ENCODE peak calls at places on chromosomes 12 and 14, in five cellular contexts. One of them, this sample, is unnamed.
A peak's percentile ranks its signal among the peaks of the same experiment; 100 is the strongest.

GRCh38 chr14:90675399-90675798 is 140.8 kb downstream of the TTC7B start:
- DNase-seq in psoas muscle: peak; percentile 84
- DNase-seq in left ventricle myocardium inferior: no peak
- DNase-seq in myocyte: peak; percentile 98
- DNase-seq in substantia nigra: no peak
- DNase-seq in this sample: peak; percentile 92

GRCh38 chr14:68552075-68552474 is 240.8 kb downstream of the ZFP36L1 start:
- DNase-seq in left ventricle myocardium inferior: no peak
- DNase-seq in psoas muscle: no peak
- DNase-seq in myocyte: no peak
- DNase-seq in substantia nigra: no peak
- DNase-seq in this sample: no peak

GRCh38 chr12:72230589-72230988 is 41.6 kb upstream of the TRHDE start:
- DNase-seq in substantia nigra: no peak
- DNase-seq in psoas muscle: no peak
- DNase-seq in myocyte: no peak
- DNase-seq in left ventricle myocardium inferior: no peak
- DNase-seq in this sample: no peak

GRCh38 chr12:23559268-23559753 is 390.2 kb downstream of the SOX5 start:
- DNase-seq in left ventricle myocardium inferior: no peak
- DNase-seq in psoas muscle: no peak
- DNase-seq in substantia nigra: no peak
- DNase-seq in myocyte: no peak
- DNase-seq in this sample: no peak

GRCh38 chr14:32200368-32201195 is 1.3 kb upstream of the RNU6-7 start:
- DNase-seq in substantia nigra: no peak
- DNase-seq in left ventricle myocardium inferior: no peak
- DNase-seq in myocyte: no peak
- DNase-seq in psoas muscle: no peak
- DNase-seq in this sample: no peak

GRCh38 chr14:103828315-103828967 is 18.9 kb downstream of the PPP1R13B start:
- DNase-seq in myocyte: peak; percentile 2
- DNase-seq in substantia nigra: no peak
- DNase-seq in left ventricle myocardium inferior: peak; percentile 29
- DNase-seq in psoas muscle: no peak
- DNase-seq in this sample: no peak

GRCh38 chr14:25094171-25094907 is 44.4 kb upstream of the STXBP6 start:
- DNase-seq in myocyte: no peak
- DNase-seq in left ventricle myocardium inferior: no peak
- DNase-seq in psoas muscle: no peak
- DNase-seq in substantia nigra: no peak
- DNase-seq in this sample: no peak

GRCh38 chr14:35944847-35945246 is 118.7 kb downstream of the BRMS1L start:
- DNase-seq in psoas muscle: no peak
- DNase-seq in left ventricle myocardium inferior: no peak
- DNase-seq in substantia nigra: no peak
- DNase-seq in myocyte: no peak
- DNase-seq in this sample: no peak

GRCh38 chr14:99363616-99364290 is 91.8 kb upstream of the BCL11B start:
- DNase-seq in psoas muscle: no peak
- DNase-seq in myocyte: no peak
- DNase-seq in left ventricle myocardium inferior: no peak
- DNase-seq in substantia nigra: no peak
- DNase-seq in this sample: no peak

GRCh38 chr14:103296987-103297386 is 37.0 kb upstream of the EIF5 start:
- DNase-seq in substantia nigra: no peak
- DNase-seq in left ventricle myocardium inferior: no peak
- DNase-seq in myocyte: no peak
- DNase-seq in psoas muscle: no peak
- DNase-seq in this sample: no peak

GRCh38 chr12:98334768-98335167 is 180.6 kb upstream of the TMPO start:
- DNase-seq in substantia nigra: no peak
- DNase-seq in myocyte: no peak
- DNase-seq in left ventricle myocardium inferior: no peak
- DNase-seq in psoas muscle: no peak
- DNase-seq in this sample: no peak

GRCh38 chr12:90936230-90937005 is 18.6 kb downstream of the CCER1 start:
- DNase-seq in substantia nigra: no peak
- DNase-seq in left ventricle myocardium inferior: no peak
- DNase-seq in myocyte: no peak
- DNase-seq in psoas muscle: no peak
- DNase-seq in this sample: no peak

GRCh38 chr12:85092814-85093370 is 56.7 kb downstream of the LRRIQ1 start:
- DNase-seq in myocyte: no peak
- DNase-seq in psoas muscle: no peak
- DNase-seq in substantia nigra: no peak
- DNase-seq in left ventricle myocardium inferior: no peak
- DNase-seq in this sample: no peak

GRCh38 chr12:64560395-64561301 is 49.6 kb upstream of the RASSF3 start:
- DNase-seq in psoas muscle: no peak
- DNase-seq in substantia nigra: no peak
- DNase-seq in myocyte: peak; percentile 91
- DNase-seq in left ventricle myocardium inferior: no peak
- DNase-seq in this sample: peak; percentile 98

GRCh38 chr14:68549057-68549421 is 243.8 kb downstream of the ZFP36L1 start:
- DNase-seq in substantia nigra: no peak
- DNase-seq in left ventricle myocardium inferior: no peak
- DNase-seq in myocyte: peak; percentile 93
- DNase-seq in psoas muscle: no peak
- DNase-seq in this sample: peak; percentile 100

GRCh38 chr12:13173537-13173936 is 23.0 kb upstream of the EMP1 start:
- DNase-seq in left ventricle myocardium inferior: peak; percentile 55
- DNase-seq in substantia nigra: peak; percentile 29
- DNase-seq in myocyte: peak; percentile 80
- DNase-seq in psoas muscle: peak; percentile 75
- DNase-seq in this sample: peak; percentile 97

GRCh38 chr12:108098374-108098773 is 30.7 kb upstream of the WSCD2 start:
- DNase-seq in myocyte: no peak
- DNase-seq in substantia nigra: no peak
- DNase-seq in psoas muscle: no peak
- DNase-seq in left ventricle myocardium inferior: no peak
- DNase-seq in this sample: no peak

GRCh38 chr12:31300783-31301182 is 25.2 kb downstream of the SINHCAF start:
- DNase-seq in myocyte: no peak
- DNase-seq in psoas muscle: no peak
- DNase-seq in left ventricle myocardium inferior: no peak
- DNase-seq in substantia nigra: no peak
- DNase-seq in this sample: no peak

GRCh38 chr14:24058951-24059475 is 7.2 kb downstream of the CARMIL3 start:
- DNase-seq in psoas muscle: no peak
- DNase-seq in substantia nigra: no peak
- DNase-seq in left ventricle myocardium inferior: no peak
- DNase-seq in myocyte: no peak
- DNase-seq in this sample: no peak

GRCh38 chr14:39366460-39367386 is 65.5 kb downstream of the FBXO33 start:
- DNase-seq in psoas muscle: no peak
- DNase-seq in substantia nigra: no peak
- DNase-seq in left ventricle myocardium inferior: no peak
- DNase-seq in myocyte: peak; percentile 91
- DNase-seq in this sample: peak; percentile 25

GRCh38 chr14:24334431-24335271 is at the start of gene ADCY4:
- DNase-seq in psoas muscle: peak; percentile 68
- DNase-seq in substantia nigra: no peak
- DNase-seq in left ventricle myocardium inferior: peak; percentile 68
- DNase-seq in myocyte: no peak
- DNase-seq in this sample: no peak

GRCh38 chr12:6684609-6685008 is 4.6 kb downstream of the ZNF384 start:
- DNase-seq in left ventricle myocardium inferior: no peak
- DNase-seq in substantia nigra: no peak
- DNase-seq in psoas muscle: no peak
- DNase-seq in myocyte: no peak
- DNase-seq in this sample: peak; percentile 40

GRCh38 chr12:1690578-1691122 is at the start of gene ADIPOR2:
- DNase-seq in left ventricle myocardium inferior: peak; percentile 94
- DNase-seq in substantia nigra: peak; percentile 94
- DNase-seq in myocyte: peak; percentile 98
- DNase-seq in psoas muscle: peak; percentile 98
- DNase-seq in this sample: peak; percentile 96

GRCh38 chr14:103932791-103933490 is 4.7 kb downstream of the TDRD9 start:
- DNase-seq in substantia nigra: no peak
- DNase-seq in left ventricle myocardium inferior: no peak
- DNase-seq in myocyte: no peak
- DNase-seq in psoas muscle: no peak
- DNase-seq in this sample: no peak

GRCh38 chr12:113899844-113900471 is 66.2 kb downstream of the RBM19 start:
- DNase-seq in substantia nigra: no peak
- DNase-seq in myocyte: no peak
- DNase-seq in psoas muscle: no peak
- DNase-seq in left ventricle myocardium inferior: no peak
- DNase-seq in this sample: no peak

GRCh38 chr12:104930388-104931326 is 27.4 kb downstream of the SLC41A2 start:
- DNase-seq in psoas muscle: no peak
- DNase-seq in substantia nigra: no peak
- DNase-seq in myocyte: no peak
- DNase-seq in left ventricle myocardium inferior: no peak
- DNase-seq in this sample: no peak

GRCh38 chr14:50766338-50766886 is 64.5 kb downstream of the NIN start:
- DNase-seq in left ventricle myocardium inferior: no peak
- DNase-seq in substantia nigra: no peak
- DNase-seq in psoas muscle: no peak
- DNase-seq in myocyte: peak; percentile 85
- DNase-seq in this sample: peak; percentile 91

GRCh38 chr12:46901464-46902205 is 75.8 kb upstream of the SLC38A4 start:
- DNase-seq in left ventricle myocardium inferior: no peak
- DNase-seq in psoas muscle: no peak
- DNase-seq in myocyte: no peak
- DNase-seq in substantia nigra: no peak
- DNase-seq in this sample: no peak

GRCh38 chr14:79442776-79443175 is 768.5 kb downstream of the DIO2 start:
- DNase-seq in myocyte: no peak
- DNase-seq in left ventricle myocardium inferior: no peak
- DNase-seq in psoas muscle: no peak
- DNase-seq in substantia nigra: no peak
- DNase-seq in this sample: no peak

GRCh38 chr14:69658664-69659261 is 47.4 kb downstream of the SUSD6 start:
- DNase-seq in left ventricle myocardium inferior: no peak
- DNase-seq in psoas muscle: no peak
- DNase-seq in substantia nigra: no peak
- DNase-seq in myocyte: peak; percentile 34
- DNase-seq in this sample: no peak